ENCODE peak calls at places on chromosome 9, in six cellular contexts. One of them, this sample, is unnamed.

GRCh38 chr9:133301253-133302230 is 26.5 kb upstream of the ABO start:
- DNase-seq in psoas muscle: no peak
- DNase-seq in colonic mucosa: no peak
- DNase-seq in A673: no peak
- DNase-seq in CD4-positive, alpha-beta T cell: no peak
- DNase-seq in CD8-positive, alpha-beta T cell: no peak
- DNase-seq in this sample: no peak

GRCh38 chr9:132808645-132809044 is 69.4 kb downstream of the AK8 start:
- DNase-seq in CD4-positive, alpha-beta T cell: no peak
- DNase-seq in psoas muscle: no peak
- DNase-seq in CD8-positive, alpha-beta T cell: no peak
- DNase-seq in colonic mucosa: no peak
- DNase-seq in A673: no peak
- DNase-seq in this sample: peak

GRCh38 chr9:385818-386398 is 171.2 kb downstream of the DOCK8 start:
- DNase-seq in CD4-positive, alpha-beta T cell: no peak
- DNase-seq in psoas muscle: no peak
- DNase-seq in A673: peak
- DNase-seq in CD8-positive, alpha-beta T cell: no peak
- DNase-seq in colonic mucosa: peak
- DNase-seq in this sample: no peak

GRCh38 chr9:76927540-76928240 is 21.8 kb upstream of the PRUNE2 start:
- DNase-seq in psoas muscle: no peak
- DNase-seq in CD4-positive, alpha-beta T cell: no peak
- DNase-seq in CD8-positive, alpha-beta T cell: no peak
- DNase-seq in A673: no peak
- DNase-seq in colonic mucosa: no peak
- DNase-seq in this sample: no peak

GRCh38 chr9:109238677-109239076 is 71.6 kb upstream of the FRRS1L start:
- DNase-seq in CD8-positive, alpha-beta T cell: no peak
- DNase-seq in colonic mucosa: no peak
- DNase-seq in A673: no peak
- DNase-seq in psoas muscle: no peak
- DNase-seq in CD4-positive, alpha-beta T cell: no peak
- DNase-seq in this sample: no peak

GRCh38 chr9:107487521-107488399 is 1.8 kb downstream of the KLF4 start:
- DNase-seq in colonic mucosa: peak
- DNase-seq in psoas muscle: peak
- DNase-seq in CD8-positive, alpha-beta T cell: no peak
- DNase-seq in A673: peak
- DNase-seq in CD4-positive, alpha-beta T cell: no peak
- DNase-seq in this sample: peak

GRCh38 chr9:121453232-121453892 is 46.3 kb downstream of the GGTA1 start:
- DNase-seq in CD8-positive, alpha-beta T cell: no peak
- DNase-seq in CD4-positive, alpha-beta T cell: no peak
- DNase-seq in A673: no peak
- DNase-seq in psoas muscle: no peak
- DNase-seq in colonic mucosa: no peak
- DNase-seq in this sample: no peak

GRCh38 chr9:90090997-90091396 is 486.2 kb downstream of the GADD45G start:
- DNase-seq in A673: no peak
- DNase-seq in CD8-positive, alpha-beta T cell: no peak
- DNase-seq in CD4-positive, alpha-beta T cell: no peak
- DNase-seq in colonic mucosa: no peak
- DNase-seq in psoas muscle: no peak
- DNase-seq in this sample: no peak

GRCh38 chr9:37976714-37977477 is 73.0 kb upstream of the SLC25A51 start:
- DNase-seq in CD8-positive, alpha-beta T cell: no peak
- DNase-seq in colonic mucosa: no peak
- DNase-seq in A673: no peak
- DNase-seq in psoas muscle: peak
- DNase-seq in CD4-positive, alpha-beta T cell: no peak
- DNase-seq in this sample: peak

GRCh38 chr9:95890594-95890993 is 15.1 kb downstream of the ERCC6L2 start:
- DNase-seq in CD4-positive, alpha-beta T cell: no peak
- DNase-seq in A673: no peak
- DNase-seq in colonic mucosa: no peak
- DNase-seq in CD8-positive, alpha-beta T cell: no peak
- DNase-seq in psoas muscle: no peak
- DNase-seq in this sample: no peak

GRCh38 chr9:78552802-78553201 is 255.9 kb downstream of the PSAT1 start:
- DNase-seq in psoas muscle: no peak
- DNase-seq in colonic mucosa: no peak
- DNase-seq in CD8-positive, alpha-beta T cell: no peak
- DNase-seq in CD4-positive, alpha-beta T cell: no peak
- DNase-seq in A673: no peak
- DNase-seq in this sample: no peak

GRCh38 chr9:128124873-128125574 is 2.5 kb downstream of the PTGES2 start:
- DNase-seq in A673: peak
- DNase-seq in colonic mucosa: peak
- DNase-seq in CD4-positive, alpha-beta T cell: no peak
- DNase-seq in psoas muscle: peak
- DNase-seq in CD8-positive, alpha-beta T cell: no peak
- DNase-seq in this sample: peak

GRCh38 chr9:85940275-85940831 is 593 bp upstream of the NAA35 start:
- DNase-seq in A673: no peak
- DNase-seq in psoas muscle: no peak
- DNase-seq in CD4-positive, alpha-beta T cell: no peak
- DNase-seq in colonic mucosa: no peak
- DNase-seq in CD8-positive, alpha-beta T cell: no peak
- DNase-seq in this sample: no peak

GRCh38 chr9:93673271-93673843 is 97.0 kb downstream of the PHF2 start:
- DNase-seq in CD4-positive, alpha-beta T cell: no peak
- DNase-seq in psoas muscle: no peak
- DNase-seq in CD8-positive, alpha-beta T cell: no peak
- DNase-seq in A673: peak
- DNase-seq in colonic mucosa: peak
- DNase-seq in this sample: peak

GRCh38 chr9:114278881-114279570 is 43.9 kb upstream of the ORM1 start:
- DNase-seq in A673: peak
- DNase-seq in colonic mucosa: no peak
- DNase-seq in psoas muscle: no peak
- DNase-seq in CD4-positive, alpha-beta T cell: no peak
- DNase-seq in CD8-positive, alpha-beta T cell: no peak
- DNase-seq in this sample: peak

GRCh38 chr9:93112116-93112863 is 16.3 kb downstream of the CARD19 start:
- DNase-seq in A673: no peak
- DNase-seq in psoas muscle: peak
- DNase-seq in CD8-positive, alpha-beta T cell: no peak
- DNase-seq in CD4-positive, alpha-beta T cell: no peak
- DNase-seq in colonic mucosa: no peak
- DNase-seq in this sample: peak

GRCh38 chr9:35072461-35073275 is at the start of gene VCP:
- DNase-seq in psoas muscle: peak
- DNase-seq in CD4-positive, alpha-beta T cell: peak
- DNase-seq in A673: peak
- DNase-seq in colonic mucosa: peak
- DNase-seq in CD8-positive, alpha-beta T cell: peak
- DNase-seq in this sample: peak

GRCh38 chr9:35073276-35073607 is 817 bp upstream of the VCP start:
- DNase-seq in CD4-positive, alpha-beta T cell: no peak
- DNase-seq in colonic mucosa: no peak
- DNase-seq in psoas muscle: no peak
- DNase-seq in A673: no peak
- DNase-seq in CD8-positive, alpha-beta T cell: no peak
- DNase-seq in this sample: no peak

GRCh38 chr9:35074141-35074540 is 1.7 kb upstream of the VCP start:
- DNase-seq in colonic mucosa: no peak
- DNase-seq in CD8-positive, alpha-beta T cell: no peak
- DNase-seq in CD4-positive, alpha-beta T cell: no peak
- DNase-seq in psoas muscle: no peak
- DNase-seq in A673: no peak
- DNase-seq in this sample: no peak

GRCh38 chr9:35070823-35071813 is 1.3 kb downstream of the VCP start:
- DNase-seq in A673: no peak
- DNase-seq in colonic mucosa: no peak
- DNase-seq in CD4-positive, alpha-beta T cell: no peak
- DNase-seq in psoas muscle: no peak
- DNase-seq in CD8-positive, alpha-beta T cell: no peak
- DNase-seq in this sample: no peak

DNA sequence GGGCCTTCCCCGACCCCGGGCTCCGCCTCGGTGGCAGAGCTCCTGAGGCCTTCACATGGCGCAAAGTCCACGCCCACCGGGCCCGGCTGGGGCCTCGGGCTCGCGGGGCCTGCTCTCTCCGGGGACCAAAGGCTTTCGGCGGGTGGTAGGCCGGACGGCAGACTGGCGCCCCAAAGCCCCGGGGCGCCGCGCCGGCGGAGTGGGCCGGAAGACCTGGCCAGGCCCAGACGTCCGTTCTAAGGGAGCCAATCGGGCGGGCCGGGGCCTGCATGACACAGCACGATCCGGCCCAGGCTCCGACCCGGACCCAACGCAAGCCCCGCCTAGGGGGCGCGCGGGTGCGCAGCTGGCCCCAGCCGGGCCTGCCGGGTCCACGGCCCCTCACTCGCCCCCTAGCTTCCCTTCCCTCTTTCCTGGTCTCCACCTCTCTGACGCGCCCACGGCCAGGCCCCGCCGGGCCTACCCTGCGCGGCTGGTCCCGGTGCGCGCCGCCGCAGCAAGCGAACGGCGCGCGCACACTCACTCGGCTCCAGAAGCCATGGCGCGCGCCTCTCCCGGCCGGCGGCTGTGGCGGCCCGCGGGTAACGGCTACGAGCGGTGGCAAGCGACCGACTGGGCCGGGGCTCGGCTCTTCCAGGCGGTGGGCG is 488 bp downstream of the VCP start:
- DNase-seq in psoas muscle: peak
- DNase-seq in A673: peak
- DNase-seq in CD8-positive, alpha-beta T cell: peak
- DNase-seq in CD4-positive, alpha-beta T cell: peak
- DNase-seq in colonic mucosa: peak
- DNase-seq in this sample: peak
- TF ChIP-seq CTCF in psoas muscle: peak
- TF ChIP-seq CTCF in A673: peak
- TF ChIP-seq CTCF in CD8-positive, alpha-beta T cell: peak
- TF ChIP-seq CTCF in CD4-positive, alpha-beta T cell: peak
- TF ChIP-seq CTCF in colonic mucosa: peak
- TF ChIP-seq CTCF in this sample: peak

GRCh38 chr9:69204378-69204777 is 30.3 kb downstream of the TJP2 start:
- DNase-seq in psoas muscle: no peak
- DNase-seq in colonic mucosa: no peak
- DNase-seq in CD8-positive, alpha-beta T cell: no peak
- DNase-seq in A673: no peak
- DNase-seq in CD4-positive, alpha-beta T cell: no peak
- DNase-seq in this sample: no peak
- H3K27ac ChIP-seq in psoas muscle: no peak
- H3K27ac ChIP-seq in colonic mucosa: no peak
- H3K27ac ChIP-seq in CD8-positive, alpha-beta T cell: no peak
- H3K27ac ChIP-seq in A673: no peak
- H3K27ac ChIP-seq in CD4-positive, alpha-beta T cell: no peak
- H3K27ac ChIP-seq in this sample: no peak

GRCh38 chr9:87322840-87323635 is 174.6 kb upstream of the DAPK1 start:
- DNase-seq in psoas muscle: no peak
- DNase-seq in colonic mucosa: no peak
- DNase-seq in A673: no peak
- DNase-seq in CD8-positive, alpha-beta T cell: no peak
- DNase-seq in CD4-positive, alpha-beta T cell: no peak
- DNase-seq in this sample: no peak

GRCh38 chr9:87327567-87328125 is 170.0 kb upstream of the DAPK1 start:
- DNase-seq in colonic mucosa: no peak
- DNase-seq in psoas muscle: no peak
- DNase-seq in CD4-positive, alpha-beta T cell: no peak
- DNase-seq in A673: peak
- DNase-seq in CD8-positive, alpha-beta T cell: no peak
- DNase-seq in this sample: no peak

GRCh38 chr9:87323933-87324332 is 173.7 kb upstream of the DAPK1 start:
- DNase-seq in CD4-positive, alpha-beta T cell: no peak
- DNase-seq in CD8-positive, alpha-beta T cell: no peak
- DNase-seq in psoas muscle: no peak
- DNase-seq in A673: no peak
- DNase-seq in colonic mucosa: no peak
- DNase-seq in this sample: no peak

GRCh38 chr9:87320485-87320884 is 177.2 kb upstream of the DAPK1 start:
- DNase-seq in CD8-positive, alpha-beta T cell: no peak
- DNase-seq in CD4-positive, alpha-beta T cell: no peak
- DNase-seq in colonic mucosa: no peak
- DNase-seq in A673: no peak
- DNase-seq in psoas muscle: no peak
- DNase-seq in this sample: no peak

DNA sequence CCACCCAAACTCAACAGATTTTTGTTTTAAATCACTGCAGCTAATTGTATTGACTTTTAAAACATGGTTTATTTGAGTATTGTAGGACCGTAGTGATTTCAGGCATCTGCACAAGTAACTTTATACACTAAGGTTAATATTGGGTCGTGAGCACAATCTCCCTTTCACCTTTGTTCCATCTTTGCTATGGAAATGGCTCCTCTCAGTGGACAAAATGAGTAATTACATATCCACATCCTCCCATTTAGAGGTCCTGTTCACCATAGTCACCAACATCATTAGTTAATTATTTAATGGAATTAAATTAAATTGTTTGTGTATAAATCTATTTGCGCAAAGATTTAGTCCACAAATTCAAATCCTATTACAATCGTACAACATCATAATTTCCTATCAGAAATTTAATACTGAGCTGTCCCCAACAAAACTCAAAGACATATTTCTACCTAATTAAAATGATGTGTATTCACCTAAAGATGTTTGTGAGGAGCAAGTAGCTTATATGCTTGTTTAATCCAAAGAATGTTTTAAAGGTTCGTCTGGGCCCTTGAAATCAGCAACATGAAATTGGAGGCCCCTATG is 173.0 kb upstream of the DAPK1 start:
- DNase-seq in colonic mucosa: no peak
- DNase-seq in psoas muscle: no peak
- DNase-seq in CD4-positive, alpha-beta T cell: no peak
- DNase-seq in A673: peak
- DNase-seq in CD8-positive, alpha-beta T cell: no peak
- DNase-seq in this sample: no peak
- TF ChIP-seq CTCF in colonic mucosa: peak
- TF ChIP-seq CTCF in psoas muscle: peak
- TF ChIP-seq CTCF in CD4-positive, alpha-beta T cell: peak
- TF ChIP-seq CTCF in A673: peak
- TF ChIP-seq CTCF in CD8-positive, alpha-beta T cell: peak
- TF ChIP-seq CTCF in this sample: peak

GRCh38 chr9:99029083-99029482 is 75.8 kb upstream of the TGFBR1 start:
- DNase-seq in CD8-positive, alpha-beta T cell: no peak
- DNase-seq in psoas muscle: no peak
- DNase-seq in A673: no peak
- DNase-seq in colonic mucosa: no peak
- DNase-seq in CD4-positive, alpha-beta T cell: no peak
- DNase-seq in this sample: no peak
- H3K27ac ChIP-seq in CD8-positive, alpha-beta T cell: no peak
- H3K27ac ChIP-seq in psoas muscle: no peak
- H3K27ac ChIP-seq in A673: no peak
- H3K27ac ChIP-seq in colonic mucosa: no peak
- H3K27ac ChIP-seq in CD4-positive, alpha-beta T cell: no peak
- H3K27ac ChIP-seq in this sample: no peak

This sample was measured in kidney.